ENCODE peak calls at places on chromosomes 6 and 20, in six cellular contexts. A is HCT116, Y is GM12878, E is K562, B is H1, H is HepG2. J is an unnamed sample.

GRCh38 chr20:38032585-38033329 is 499 bp downstream of the TTI1 start:
- DNase-seq in H (peak; percentile 35), A (no peak), B (no peak), E (no peak), Y (no peak), J (no peak)

GRCh38 chr6:6395581-6396197 is 75.2 kb upstream of the F13A1 start:
- DNase-seq in A (no peak), B (no peak), E (no peak), Y (no peak), H (no peak), J (no peak)

GRCh38 chr20:9699181-9699580 is 139.7 kb downstream of the PAK5 start:
- DNase-seq in H (no peak), B (no peak), E (no peak), Y (no peak), A (no peak), J (no peak)

GRCh38 chr6:91970700-91971099 is 1383.8 kb upstream of the MAP3K7 start:
- DNase-seq in Y (no peak), H (no peak), E (no peak), A (no peak), B (no peak), J (no peak)

GRCh38 chr6:155272353-155273222 is 8.8 kb downstream of the CLDN20 start:
- DNase-seq in E (no peak), B (no peak), H (no peak), Y (no peak), A (no peak), J (no peak)

GRCh38 chr6:155117266-155117665 is 122.2 kb downstream of the TIAM2 start:
- DNase-seq in Y (no peak), A (no peak), E (no peak), B (no peak), H (no peak), J (no peak)

GRCh38 chr20:48406462-48407235 is 421.1 kb downstream of the PREX1 start:
- DNase-seq in Y (no peak), H (no peak), A (no peak), E (no peak), B (no peak), J (no peak)

GRCh38 chr6:148593130-148593812 is 153.6 kb upstream of the UST start:
- DNase-seq in H (no peak), B (no peak), Y (no peak), E (no peak), A (no peak), J (no peak)

GRCh38 chr20:56245761-56246160 is 2.8 kb upstream of the MC3R start:
- DNase-seq in H (no peak), A (no peak), E (no peak), Y (no peak), B (no peak), J (no peak)

GRCh38 chr20:2751347-2751867 is 49.0 kb downstream of the CPXM1 start:
- DNase-seq in B (peak; percentile 64), A (no peak), H (peak; percentile 75), E (no peak), Y (no peak), J (no peak)

GRCh38 chr20:24764027-24764797 is 184.9 kb upstream of the CST7 start:
- DNase-seq in B (no peak), Y (no peak), H (no peak), E (no peak), A (no peak), J (no peak)

GRCh38 chr20:325889-326644 is 715 bp downstream of the SOX12 start:
- DNase-seq in E (peak; percentile 57), H (peak; percentile 63), A (no peak), B (peak; percentile 79), Y (no peak), J (no peak)

GRCh38 chr6:56752009-56752408 is 109.3 kb upstream of the DST start:
- DNase-seq in A (no peak), H (no peak), Y (no peak), E (no peak), B (no peak), J (no peak)

GRCh38 chr6:64330694-64331309 is 695.2 kb downstream of the PHF3 start:
- DNase-seq in Y (peak; percentile 11), A (no peak), E (no peak), B (peak; percentile 90), H (peak; percentile 55), J (peak; percentile 27)

GRCh38 chr6:89977808-89978748 is 83.8 kb downstream of the GJA10 start:
- DNase-seq in H (no peak), E (no peak), B (no peak), Y (no peak), A (no peak), J (no peak)

GRCh38 chr6:116764961-116765841 is at the start of gene FAM162B:
- DNase-seq in H (peak; percentile 2), Y (no peak), B (peak; percentile 75), E (no peak), A (no peak), J (no peak)

GRCh38 chr6:125546827-125547226 is 202.6 kb upstream of the HEY2 start:
- DNase-seq in H (peak; percentile 57), B (no peak), E (no peak), Y (no peak), A (peak; percentile 13), J (no peak)

GRCh38 chr6:43455034-43455747 is at the start of gene DLK2:
- DNase-seq in A (no peak), H (no peak), E (peak; percentile 88), B (peak; percentile 58), Y (no peak), J (no peak)

GRCh38 chr6:142421285-142422202 is 119.7 kb downstream of the ADGRG6 start:
- DNase-seq in B (no peak), Y (no peak), E (no peak), A (no peak), H (no peak), J (no peak)

GRCh38 chr20:25508083-25508770 is 77.1 kb downstream of the NINL start:
- DNase-seq in H (peak; percentile 100), E (no peak), B (no peak), Y (no peak), A (no peak), J (no peak)

DNA sequence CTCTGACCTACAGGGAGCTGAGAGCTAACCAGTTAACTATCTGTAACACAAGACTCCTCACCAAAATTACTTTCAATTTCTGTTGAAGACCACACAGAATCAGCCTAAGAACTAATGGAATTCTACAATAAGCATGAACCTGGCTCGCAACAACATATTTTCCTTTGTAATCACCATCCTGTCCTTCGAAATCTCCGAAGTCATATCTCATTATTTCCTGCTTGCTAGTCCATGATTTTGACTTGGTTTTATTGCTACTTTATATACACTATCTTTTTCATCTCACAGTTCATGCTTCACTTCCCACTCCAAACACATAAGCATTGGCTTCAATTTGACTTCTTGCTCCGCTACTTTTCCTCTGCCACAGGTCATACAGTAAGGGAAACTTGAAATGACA is 405.8 kb upstream of the FKBP1C start:
- DNase-seq in H (no peak), A (no peak), Y (no peak), E (no peak), B (no peak), J (no peak)
- TF ChIP-seq ZNF274 in H (no peak), A (no peak), Y (no peak), E (no peak), B (no peak), J (no peak)

GRCh38 chr20:4820833-4821518 is 99.3 kb downstream of the PRND start:
- DNase-seq in E (no peak), A (no peak), Y (no peak), H (no peak), B (no peak), J (no peak)
- TF ChIP-seq ZNF274 in E (no peak), A (no peak), Y (no peak), H (no peak), B (no peak), J (no peak)

GRCh38 chr20:7682916-7683315 is 257.3 kb downstream of the HAO1 start:
- DNase-seq in H (no peak), E (no peak), Y (no peak), A (no peak), B (no peak), J (no peak)
- TF ChIP-seq ZNF274 in H (no peak), E (no peak), Y (no peak), A (no peak), B (no peak), J (no peak)

GRCh38 chr6:109743739-109744138 is 52.6 kb downstream of the FIG4 start:
- DNase-seq in E (no peak), H (no peak), B (no peak), Y (no peak), A (no peak), J (no peak)
- TF ChIP-seq ZNF274 in E (no peak), H (no peak), B (no peak), Y (no peak), A (no peak), J (no peak)

GRCh38 chr20:3821996-3822395 is 1.6 kb downstream of the AP5S1 start:
- DNase-seq in B (no peak), E (no peak), A (no peak), H (no peak), Y (no peak), J (no peak)

GRCh38 chr20:3820048-3820900 is at the start of gene AP5S1:
- DNase-seq in H (peak; percentile 97), Y (peak; percentile 86), A (peak; percentile 97), B (peak; percentile 98), E (peak; percentile 84), J (peak; percentile 97)

GRCh38 chr20:3818155-3819151 is 1.9 kb upstream of the AP5S1 start:
- DNase-seq in Y (no peak), A (peak; percentile 71), H (peak; percentile 95), E (peak; percentile 54), B (peak; percentile 75), J (no peak)

GRCh38 chr20:3819413-3820047 is 817 bp upstream of the AP5S1 start:
- DNase-seq in A (no peak), B (peak; percentile 49), E (no peak), Y (no peak), H (no peak), J (no peak)

DNA sequence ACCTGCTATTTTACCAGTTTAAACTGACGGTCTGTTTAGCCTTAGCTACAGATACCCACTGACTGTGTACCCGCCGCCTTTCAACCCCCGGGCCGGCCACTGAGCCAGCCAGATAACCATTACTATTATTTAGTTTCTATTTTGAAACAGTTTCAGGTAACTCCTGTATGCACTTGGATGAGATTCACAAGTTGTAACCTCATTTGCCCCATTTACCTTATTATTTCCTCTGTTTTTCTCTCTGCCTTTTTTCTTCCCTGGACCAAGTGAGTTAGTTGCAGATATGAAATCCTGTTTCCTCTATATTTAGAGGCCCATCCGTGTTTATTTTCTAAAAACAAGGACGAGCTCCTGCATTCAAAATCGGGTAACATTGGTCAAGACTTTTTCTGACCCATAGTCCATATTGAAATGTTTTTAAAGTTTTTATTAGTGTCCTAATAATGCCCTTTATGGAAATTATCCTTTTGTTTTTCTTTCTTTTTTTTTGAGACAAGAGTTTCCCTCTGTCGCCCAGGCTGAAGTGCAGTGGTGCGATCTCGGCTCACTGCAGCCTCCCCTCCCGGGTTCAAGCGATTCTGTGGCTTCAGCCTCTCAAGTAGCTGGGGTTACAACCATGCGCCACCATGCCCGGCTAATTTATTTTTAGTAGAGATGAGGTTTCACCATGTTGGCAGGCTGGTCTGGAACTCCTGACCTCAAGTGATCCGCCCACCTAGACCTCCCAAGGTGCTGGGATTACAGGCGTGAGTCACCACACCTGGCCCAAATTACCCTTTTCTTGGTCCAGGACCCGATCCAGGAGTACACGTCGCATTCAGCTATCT is 767 bp downstream of the AP5S1 start:
- DNase-seq in Y (no peak), B (no peak), H (no peak), A (no peak), E (no peak), J (no peak)
- TF ChIP-seq ZNF274 in Y (no peak), B (no peak), H (no peak), A (no peak), E (no peak), J (no peak)

GRCh38 chr6:137248702-137249101 is 29.5 kb upstream of the IFNGR1 start:
- DNase-seq in Y (no peak), A (no peak), H (no peak), E (no peak), B (no peak), J (no peak)
- TF ChIP-seq ZNF274 in Y (no peak), A (no peak), H (no peak), E (no peak), B (no peak), J (no peak)